ENCODE peak calls at places on chromosome 16, in nine cellular contexts. V is colonic mucosa; Y is thoracic aorta; I is heart left ventricle; A is CD8-positive, alpha-beta T cell; H is cardiac muscle cell; S is tibial nerve; F is HCT116; T is heart right ventricle. D is an unnamed sample. For H3K4me1, the result is how much of the 10 kb centered on the place peaks cover.

GRCh38 chr16:2498531-2499253 is 15.1 kb upstream of the ATP6V0C start:
- DNase-seq in A (no peak), H (no peak), Y (no peak), S (no peak), F (no peak), I (no peak), T (peak), V (no peak), D (no peak)

GRCh38 chr16:9056061-9056460 is 35.4 kb upstream of the HAPSTR1 start:
- DNase-seq in F (no peak), S (no peak), A (no peak), I (no peak), T (no peak), H (no peak), Y (no peak), V (no peak), D (no peak)

GRCh38 chr16:74984194-74984669 is 691 bp downstream of the WDR59 start:
- DNase-seq in A (no peak), Y (no peak), F (no peak), S (no peak), V (no peak), I (no peak), T (no peak), H (no peak), D (no peak)

GRCh38 chr16:65280988-65281530 is 159.2 kb upstream of the CDH11 start:
- DNase-seq in Y (no peak), V (no peak), H (no peak), S (no peak), A (no peak), T (no peak), I (no peak), F (no peak), D (no peak)

GRCh38 chr16:74216319-74216718 is 80.3 kb upstream of the PSMD7 start:
- DNase-seq in I (no peak), A (no peak), S (no peak), V (no peak), Y (no peak), T (no peak), H (no peak), F (no peak), D (no peak)

GRCh38 chr16:2482181-2483107 is 7.5 kb downstream of the TBC1D24 start:
- DNase-seq in I (peak), A (no peak), T (no peak), Y (no peak), H (no peak), V (no peak), S (peak), F (no peak), D (no peak)

GRCh38 chr16:63702981-63703590 is 1418.8 kb downstream of the CDH11 start:
- DNase-seq in V (no peak), H (peak), T (no peak), S (no peak), I (no peak), A (no peak), Y (no peak), F (no peak), D (no peak)

GRCh38 chr16:69407702-69408323 is 16.6 kb upstream of the CYB5B start:
- DNase-seq in F (no peak), H (no peak), A (no peak), Y (no peak), I (no peak), V (no peak), T (no peak), S (no peak), D (no peak)

GRCh38 chr16:30395992-30396560 is 856 bp downstream of the ZNF48 start:
- DNase-seq in F (no peak), I (no peak), S (no peak), T (no peak), V (no peak), Y (no peak), H (no peak), A (no peak), D (no peak)

GRCh38 chr16:86595983-86596605 is 17.7 kb downstream of the FOXL1 start:
- DNase-seq in I (no peak), F (no peak), V (no peak), H (no peak), A (no peak), Y (no peak), S (no peak), T (no peak), D (no peak)

GRCh38 chr16:77775911-77776909 is 12.2 kb upstream of the VAT1L start:
- DNase-seq in I (no peak), V (no peak), F (no peak), T (no peak), H (no peak), S (no peak), A (no peak), Y (no peak), D (no peak)

GRCh38 chr16:20507280-20507679 is 56.0 kb downstream of the ACSM2A start:
- DNase-seq in Y (no peak), I (no peak), S (no peak), A (no peak), F (no peak), T (no peak), V (no peak), H (no peak), D (no peak)

GRCh38 chr16:56662357-56663354 is 4.9 kb downstream of the MT1F start:
- DNase-seq in Y (no peak), F (no peak), T (no peak), I (no peak), V (no peak), S (no peak), A (no peak), H (no peak), D (no peak)

GRCh38 chr16:20430948-20431347 is 20.4 kb upstream of the ACSM2A start:
- DNase-seq in I (no peak), H (no peak), Y (no peak), A (no peak), T (no peak), F (no peak), V (no peak), S (no peak), D (no peak)

GRCh38 chr16:88941051-88941932 is 35.7 kb downstream of the CBFA2T3 start:
- DNase-seq in I (peak), S (no peak), H (peak), A (no peak), F (no peak), T (peak), Y (no peak), V (no peak), D (no peak)

GRCh38 chr16:73000020-73000906 is 47.7 kb downstream of the ZFHX3 start:
- DNase-seq in F (no peak), I (peak), T (peak), V (peak), Y (no peak), H (no peak), A (no peak), S (peak), D (no peak)

GRCh38 chr16:48300391-48300856 is 53.1 kb upstream of the ABCC11 start:
- DNase-seq in Y (no peak), H (no peak), S (no peak), I (no peak), T (no peak), A (no peak), F (peak), V (no peak), D (no peak)

GRCh38 chr16:90019201-90019542 is at the start of gene DBNDD1:
- DNase-seq in V (no peak), Y (no peak), H (no peak), T (no peak), S (no peak), I (no peak), F (no peak), A (no peak), D (no peak)

GRCh38 chr16:1080801-1081733 is 8.5 kb downstream of the SSTR5 start:
- DNase-seq in S (no peak), T (no peak), F (no peak), A (no peak), Y (no peak), I (no peak), V (no peak), H (no peak), D (no peak)

GRCh38 chr16:66476328-66477027 is 49.4 kb downstream of the BEAN1 start:
- DNase-seq in T (no peak), F (no peak), S (no peak), Y (no peak), V (peak), I (no peak), H (no peak), A (peak), D (no peak)

GRCh38 chr16:75458029-75458428 is 6.5 kb downstream of the TMEM170A start:
- DNase-seq in S (no peak), A (no peak), T (no peak), Y (no peak), V (no peak), H (no peak), F (no peak), I (no peak), D (no peak)

GRCh38 chr16:53689636-53690035 is 14.0 kb downstream of the RPGRIP1L start:
- DNase-seq in I (no peak), V (no peak), S (no peak), A (no peak), Y (no peak), H (no peak), F (no peak), T (no peak), D (no peak)

GRCh38 chr16:11783319-11784047 is 13.6 kb downstream of the ZC3H7A start:
- DNase-seq in S (no peak), A (no peak), T (no peak), F (no peak), Y (no peak), H (no peak), I (no peak), V (peak), D (no peak)
- H3K4me1 ChIP-seq in S (under half), A (half or more), T (half or more), F (under half), Y (half or more), H (under half), I (under half), V (under half), D (under half)

GRCh38 chr16:81493755-81494433 is 49.3 kb downstream of the CMIP start:
- DNase-seq in S (no peak), H (no peak), I (peak), T (no peak), F (peak), V (peak), Y (no peak), A (no peak), D (peak)
- H3K4me1 ChIP-seq in S (under half), H (under half), I (under half), T (half or more), F (under half), V (under half), Y (under half), A (under half), D (under half)

GRCh38 chr16:87806608-87807546 is 41.1 kb upstream of the KLHDC4 start:
- DNase-seq in H (no peak), T (peak), A (peak), S (no peak), V (peak), F (peak), Y (peak), I (peak), D (peak)
- H3K4me1 ChIP-seq in H (under half), T (under half), A (under half), S (under half), V (under half), F (under half), Y (under half), I (under half), D (under half)

GRCh38 chr16:68079616-68080344 is 5.4 kb upstream of the NFATC3 start:
- DNase-seq in V (peak), F (no peak), T (peak), Y (no peak), S (peak), A (peak), I (peak), H (no peak), D (peak)
- H3K4me1 ChIP-seq in V (under half), F (under half), T (half or more), Y (under half), S (half or more), A (half or more), I (under half), H (under half), D (under half)

DNA sequence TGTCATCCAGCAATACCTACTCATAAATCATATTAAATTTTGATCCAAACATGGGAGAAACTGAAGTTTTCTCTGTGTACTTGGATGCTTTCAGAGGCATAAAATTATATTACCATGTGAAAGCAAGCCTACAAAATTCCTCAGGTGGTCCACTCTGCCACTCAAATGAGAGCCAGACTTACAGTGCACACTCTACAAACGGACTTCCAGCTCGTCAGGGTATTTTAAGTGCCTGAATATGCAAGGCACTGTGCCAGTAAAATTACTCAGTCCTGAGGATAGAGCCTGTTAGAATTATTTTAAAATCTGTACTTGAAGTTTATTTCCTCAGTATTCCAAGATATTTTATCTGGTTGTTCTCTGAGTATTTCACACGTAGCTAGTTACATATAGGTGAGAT is 54.5 kb downstream of the TENT4B start:
- DNase-seq in V (no peak), T (no peak), F (no peak), A (no peak), Y (no peak), H (peak), S (no peak), I (no peak), D (no peak)
- H3K4me1 ChIP-seq in V (under half), T (half or more), F (under half), A (under half), Y (half or more), H (half or more), S (under half), I (under half), D (under half)

DNA sequence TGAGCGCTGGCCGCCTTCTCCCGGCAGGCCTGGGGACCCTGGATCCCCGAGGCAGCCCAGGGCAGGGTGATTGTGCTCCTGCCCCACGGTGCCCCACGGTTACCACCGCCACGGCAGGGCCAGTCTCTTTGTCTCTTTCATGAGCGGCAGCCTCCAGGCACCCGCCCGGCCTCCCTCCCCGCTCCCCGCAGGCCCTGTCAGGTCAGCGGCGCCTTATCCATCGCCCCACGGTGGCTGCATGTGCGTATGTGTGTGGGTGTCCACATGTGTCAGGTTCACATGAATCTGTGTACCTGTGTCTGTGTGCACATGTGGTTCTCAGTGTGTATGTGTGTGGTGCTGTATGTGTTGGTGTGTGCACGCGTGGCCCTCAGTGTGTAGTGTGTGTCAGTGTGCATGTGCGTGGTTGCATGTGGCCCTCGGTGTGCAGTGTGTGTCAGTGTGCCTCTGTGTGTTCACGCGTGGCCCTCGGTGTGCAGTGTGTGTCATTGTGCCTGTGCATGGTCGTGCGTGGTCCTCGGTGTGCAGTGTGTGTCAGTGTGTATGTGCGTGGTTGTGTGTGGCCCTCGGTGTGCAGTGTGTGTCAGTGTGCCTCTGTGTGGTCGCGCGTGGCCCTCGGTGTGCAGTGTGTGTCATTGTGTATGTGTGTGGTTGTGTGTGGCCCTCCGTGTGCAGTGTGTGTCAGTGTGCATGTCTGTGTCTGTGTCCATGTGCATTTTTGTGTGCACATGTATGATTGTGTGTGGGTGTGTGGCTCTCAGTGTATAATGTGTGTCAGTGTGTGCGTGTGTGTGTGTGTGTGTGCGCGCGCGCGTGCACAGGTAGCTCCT is 239.2 kb upstream of the GSE1 start:
- DNase-seq in A (no peak), T (no peak), H (no peak), Y (no peak), F (no peak), I (no peak), V (no peak), S (no peak), D (no peak)
- H3K4me1 ChIP-seq in A (under half), T (under half), H (under half), Y (half or more), F (under half), I (under half), V (under half), S (half or more), D (under half)

GRCh38 chr16:67959930-67960329 is 8.5 kb downstream of the SLC12A4 start:
- DNase-seq in I (no peak), S (no peak), V (no peak), T (no peak), H (no peak), Y (no peak), F (no peak), A (no peak), D (no peak)

GRCh38 chr16:67957622-67958021 is 10.8 kb downstream of the SLC12A4 start:
- DNase-seq in F (no peak), S (no peak), T (no peak), A (no peak), H (no peak), V (no peak), I (no peak), Y (no peak), D (no peak)

GRCh38 chr16:67962135-67962534 is 6.3 kb downstream of the SLC12A4 start:
- DNase-seq in S (no peak), T (no peak), A (no peak), I (no peak), H (no peak), F (no peak), Y (no peak), V (no peak), D (no peak)

GRCh38 chr16:67961551-67961957 is 6.9 kb downstream of the SLC12A4 start:
- DNase-seq in T (peak), F (no peak), Y (no peak), A (no peak), I (peak), V (peak), S (no peak), H (no peak), D (peak)

DNA sequence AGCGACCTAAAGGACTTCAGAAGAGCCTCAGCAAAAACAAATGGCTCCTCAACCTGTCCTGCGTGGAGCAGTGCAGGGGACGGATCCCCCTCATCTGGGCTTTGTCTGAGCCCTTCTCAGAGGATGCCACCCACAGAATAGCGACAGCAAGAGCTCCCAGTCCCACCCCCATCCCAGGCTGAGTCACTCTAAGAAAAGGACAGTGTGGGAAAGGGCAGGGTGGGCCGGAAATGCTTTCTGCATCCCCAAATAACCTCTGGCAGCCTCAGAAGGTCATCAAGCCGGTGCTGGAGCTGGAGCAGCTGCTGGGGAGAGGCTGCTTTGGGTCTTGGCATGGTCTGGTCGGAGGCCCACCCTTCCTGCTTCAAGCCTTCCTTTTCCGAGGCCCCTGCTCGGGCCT is 8.9 kb downstream of the SLC12A4 start:
- DNase-seq in S (peak), V (no peak), F (no peak), H (no peak), A (no peak), T (peak), I (peak), Y (no peak), D (no peak)
- H3K4me1 ChIP-seq in S (under half), V (under half), F (under half), H (under half), A (under half), T (half or more), I (half or more), Y (under half), D (under half)

GRCh38 chr16:71900336-71900735 is 5.0 kb downstream of the IST1 start:
- DNase-seq in T (no peak), H (no peak), F (no peak), A (no peak), S (no peak), I (no peak), Y (no peak), V (no peak), D (no peak)
- H3K4me1 ChIP-seq in T (half or more), H (under half), F (under half), A (half or more), S (under half), I (under half), Y (half or more), V (under half), D (under half)

GRCh38 chr16:26700250-26700649 is 366.5 kb upstream of the C16orf82 start:
- DNase-seq in I (no peak), Y (no peak), S (no peak), H (no peak), V (no peak), T (no peak), A (no peak), F (no peak), D (no peak)

GRCh38 chr16:26701243-26701886 is 365.4 kb upstream of the C16orf82 start:
- DNase-seq in A (no peak), V (no peak), S (no peak), T (no peak), I (no peak), Y (no peak), F (no peak), H (no peak), D (no peak)

DNA sequence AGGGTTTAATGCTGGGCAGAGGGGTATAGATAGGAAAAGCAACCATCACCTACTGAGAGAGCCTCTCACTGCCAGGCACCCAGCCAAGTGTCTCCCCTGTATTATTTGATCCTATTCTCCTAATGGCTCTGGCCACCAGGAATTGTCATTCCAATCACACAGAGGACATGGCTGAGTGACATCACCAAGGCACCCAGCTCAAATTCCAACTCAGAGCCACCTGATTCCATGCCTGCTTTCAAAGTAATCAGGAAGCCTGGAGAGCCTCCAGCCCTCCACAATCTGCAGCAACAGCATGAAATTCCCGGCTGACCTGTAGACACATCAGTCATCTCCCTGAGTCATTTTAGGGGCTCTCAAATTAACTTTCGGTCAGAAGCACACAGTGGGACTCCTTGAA is 368.9 kb upstream of the C16orf82 start:
- DNase-seq in T (no peak), A (no peak), V (no peak), Y (no peak), F (no peak), I (no peak), S (no peak), H (peak), D (no peak)
- H3K4me1 ChIP-seq in T (under half), A (under half), V (under half), Y (under half), F (under half), I (under half), S (under half), H (under half), D (under half)